ENCODE peak calls at places on chromosomes 5 and 9, in nine cellular contexts. D is left ventricle myocardium inferior, S is lower lobe of right lung, I is fibroblast of pulmonary artery, L is stomach, J is HepG2, F is PC-3, E is pancreas, R is foreskin fibroblast. G is an unnamed sample.

GRCh38 chr9:38619556-38620447 is 594 bp downstream of the ANKRD18A start:
- DNase-seq in D (no peak), S (peak; percentile 56), I (no peak), L (no peak), J (peak; percentile 21), F (peak; percentile 14), E (peak; percentile 76), R (no peak), G (no peak)

GRCh38 chr9:79694676-79695400 is 123.1 kb downstream of the TLE4 start:
- DNase-seq in D (no peak), S (no peak), I (peak; percentile 47), L (no peak), J (no peak), F (no peak), E (no peak), R (peak; percentile 69), G (peak; percentile 98)

GRCh38 chr5:1235379-1235778 is 10.2 kb downstream of the SLC6A18 start:
- DNase-seq in D (no peak), S (no peak), I (no peak), L (no peak), J (peak; percentile 48), F (no peak), E (no peak), R (no peak), G (no peak)

GRCh38 chr5:66967102-66967501 is 229.5 kb downstream of the CD180 start:
- DNase-seq in D (no peak), S (no peak), I (peak; percentile 86), L (no peak), J (no peak), F (no peak), E (no peak), R (peak; percentile 73), G (peak; percentile 74)

GRCh38 chr9:137240321-137240840 is 706 bp upstream of the TUBB4B start:
- DNase-seq in D (peak; percentile 84), S (peak; percentile 90), I (peak; percentile 80), L (peak; percentile 74), J (no peak), F (peak; percentile 57), E (peak; percentile 91), R (peak; percentile 69), G (peak; percentile 82)

GRCh38 chr5:110288766-110289165 is 437.7 kb downstream of the TMEM232 start:
- DNase-seq in D (no peak), S (no peak), I (peak; percentile 0), L (no peak), J (no peak), F (peak; percentile 6), E (no peak), R (peak; percentile 9), G (peak; percentile 48)

GRCh38 chr9:100213730-100214477 is 114.9 kb downstream of the INVS start:
- DNase-seq in D (no peak), S (no peak), I (peak; percentile 57), L (no peak), J (no peak), F (peak; percentile 1), E (no peak), R (peak; percentile 38), G (peak; percentile 82)

GRCh38 chr5:44881266-44881665 is 72.5 kb downstream of the MRPS30 start:
- DNase-seq in D (no peak), S (no peak), I (no peak), L (no peak), J (no peak), F (no peak), E (no peak), R (no peak), G (no peak)

GRCh38 chr5:128965011-128965637 is at the start of gene SLC27A6:
- DNase-seq in D (peak; percentile 46), S (no peak), I (no peak), L (no peak), J (no peak), F (no peak), E (peak; percentile 57), R (no peak), G (peak; percentile 8)

GRCh38 chr5:144328505-144328904 is 157.8 kb downstream of the KCTD16 start:
- DNase-seq in D (no peak), S (no peak), I (no peak), L (no peak), J (no peak), F (no peak), E (no peak), R (no peak), G (no peak)

GRCh38 chr9:108473209-108474112 is 382.3 kb downstream of the ACTL7B start:
- DNase-seq in D (no peak), S (no peak), I (peak; percentile 90), L (no peak), J (no peak), F (peak; percentile 76), E (no peak), R (peak; percentile 82), G (peak; percentile 91)

GRCh38 chr5:122376305-122376704 is 64.3 kb downstream of the SNCAIP start:
- DNase-seq in D (no peak), S (no peak), I (no peak), L (no peak), J (no peak), F (no peak), E (no peak), R (no peak), G (no peak)

GRCh38 chr5:106849266-106849665 is 821.5 kb downstream of the EFNA5 start:
- DNase-seq in D (no peak), S (no peak), I (no peak), L (no peak), J (no peak), F (no peak), E (no peak), R (no peak), G (no peak)

GRCh38 chr5:135444360-135444759 is 2.8 kb downstream of the DCANP1 start:
- DNase-seq in D (no peak), S (no peak), I (no peak), L (no peak), J (no peak), F (no peak), E (no peak), R (no peak), G (no peak)

GRCh38 chr9:37426846-37427245 is 4.3 kb downstream of the GRHPR start:
- DNase-seq in D (no peak), S (no peak), I (no peak), L (no peak), J (no peak), F (no peak), E (peak; percentile 14), R (no peak), G (no peak)

GRCh38 chr5:74862221-74862620 is 4.0 kb downstream of the FAM169A start:
- DNase-seq in D (no peak), S (no peak), I (no peak), L (no peak), J (no peak), F (no peak), E (no peak), R (no peak), G (no peak)

GRCh38 chr9:77601476-77602056 is 46.6 kb downstream of the GNA14 start:
- DNase-seq in D (no peak), S (no peak), I (no peak), L (no peak), J (no peak), F (no peak), E (no peak), R (no peak), G (no peak)

GRCh38 chr5:136018814-136019777 is 9.7 kb upstream of the TGFBI start:
- DNase-seq in D (no peak), S (no peak), I (peak; percentile 98), L (no peak), J (peak; percentile 37), F (no peak), E (no peak), R (peak; percentile 98), G (peak; percentile 99)

GRCh38 chr9:16206560-16206959 is 653.7 kb downstream of the CCDC171 start:
- DNase-seq in D (no peak), S (no peak), I (no peak), L (no peak), J (no peak), F (no peak), E (no peak), R (no peak), G (no peak)

GRCh38 chr5:148969291-148969690 is 93.6 kb downstream of the SH3TC2 start:
- DNase-seq in D (no peak), S (no peak), I (no peak), L (no peak), J (no peak), F (peak; percentile 40), E (no peak), R (no peak), G (no peak)

GRCh38 chr5:133523013-133523658 is 89.2 kb downstream of the FSTL4 start:
- DNase-seq in D (no peak), S (no peak), I (no peak), L (no peak), J (no peak), F (no peak), E (no peak), R (no peak), G (no peak)

GRCh38 chr5:34749431-34749872 is 89.5 kb upstream of the TTC23L start:
- DNase-seq in D (no peak), S (no peak), I (peak; percentile 68), L (no peak), J (no peak), F (no peak), E (no peak), R (peak; percentile 86), G (peak; percentile 77)
- H3K4me3 ChIP-seq in D (no peak overlapping the region), S (no peak overlapping the region), I (no peak overlapping the region), L (no peak overlapping the region), J (no peak overlapping the region), F (no peak overlapping the region), E (no peak overlapping the region), R (no peak overlapping the region), G (no peak overlapping the region)

GRCh38 chr5:8756498-8757084 is 789.3 kb downstream of the SEMA5A start:
- DNase-seq in D (no peak), S (no peak), I (peak; percentile 78), L (no peak), J (no peak), F (peak; percentile 87), E (no peak), R (peak; percentile 41), G (peak; percentile 69)
- TF ChIP-seq CTCF in D (peak; percentile 58), S (peak; percentile 29), I (peak; percentile 67), L (no peak), J (peak; percentile 14), F (peak; percentile 96), E (no peak), R (peak; percentile 59), G (peak; percentile 78)

GRCh38 chr5:23433534-23434306 is 73.7 kb upstream of the PRDM9 start:
- DNase-seq in D (no peak), S (no peak), I (no peak), L (no peak), J (no peak), F (no peak), E (no peak), R (no peak), G (no peak)

DNA sequence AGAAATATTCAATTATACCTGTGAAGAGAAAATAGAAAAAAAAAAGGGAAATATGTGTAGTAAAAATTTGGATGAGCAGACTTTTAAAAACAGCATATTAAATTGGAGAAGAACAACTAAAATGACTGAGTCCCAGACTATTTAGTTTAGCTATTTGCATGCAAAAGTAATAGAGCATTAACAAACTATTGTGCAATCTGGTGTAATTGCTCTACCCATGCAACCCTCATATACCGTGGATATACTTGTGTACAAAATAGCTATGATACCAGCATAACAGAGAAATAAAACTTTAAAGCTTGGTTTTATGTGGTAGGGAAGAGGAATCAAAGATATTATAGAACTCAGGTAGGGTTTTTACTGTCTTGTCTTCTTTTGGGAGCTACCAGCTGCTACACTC is 78.7 kb upstream of the PRDM9 start:
- DNase-seq in D (no peak), S (no peak), I (no peak), L (no peak), J (no peak), F (no peak), E (no peak), R (no peak), G (no peak)
- H3K4me3 ChIP-seq in D (no peak overlapping the region), S (no peak overlapping the region), I (no peak overlapping the region), L (no peak overlapping the region), J (no peak overlapping the region), F (no peak overlapping the region), E (no peak overlapping the region), R (no peak overlapping the region), G (no peak overlapping the region)

GRCh38 chr5:77973253-77973609 is 197.1 kb upstream of the TBCA start:
- DNase-seq in D (no peak), S (no peak), I (no peak), L (no peak), J (no peak), F (no peak), E (no peak), R (no peak), G (no peak)
- TF ChIP-seq CTCF in D (no peak), S (no peak), I (no peak), L (no peak), J (no peak), F (no peak), E (no peak), R (no peak), G (no peak)

G was measured in choroid plexus epithelial cell.